ENCODE peak calls at places on chromosomes 2 and 18, in eight cellular contexts. S, N, I, E, Z, G, X and K are unnamed samples.
A peak's percentile ranks its signal among the peaks of the same experiment; 100 is the strongest.

GRCh38 chr2:39608690-39609457 is 56.8 kb upstream of the TMEM178A start:
- DNase-seq in S (no peak), N (no peak), I (no peak), E (no peak), Z (no peak), G (no peak), X (no peak), K (no peak)

GRCh38 chr2:132421198-132421780 is 4.7 kb downstream of the GPR39 start:
- DNase-seq in S (no peak), N (no peak), I (no peak), E (no peak), Z (no peak), G (no peak), X (no peak), K (no peak)

GRCh38 chr2:94982661-94983060 is 42.8 kb upstream of the MAL start:
- DNase-seq in S (no peak), N (no peak), I (no peak), E (no peak), Z (no peak), G (no peak), X (peak; percentile 74), K (no peak)

GRCh38 chr2:28390857-28391563 is 1.6 kb upstream of the FOSL2 start:
- DNase-seq in S (no peak), N (no peak), I (peak; percentile 88), E (peak; percentile 79), Z (peak; percentile 81), G (peak; percentile 96), X (no peak), K (no peak)

GRCh38 chr2:11750422-11750821 is 4.0 kb downstream of the LPIN1 start:
- DNase-seq in S (no peak), N (no peak), I (no peak), E (no peak), Z (no peak), G (no peak), X (no peak), K (no peak)

GRCh38 chr2:59196511-59196910 is 955.4 kb upstream of the FANCL start:
- DNase-seq in S (no peak), N (no peak), I (no peak), E (no peak), Z (no peak), G (no peak), X (no peak), K (no peak)

GRCh38 chr2:122705751-122706150 is 950.3 kb downstream of the TSN start:
- DNase-seq in S (no peak), N (no peak), I (no peak), E (no peak), Z (no peak), G (no peak), X (no peak), K (no peak)

GRCh38 chr18:54828290-54828871 is at the start of gene RAB27B:
- DNase-seq in S (no peak), N (peak; percentile 25), I (peak; percentile 88), E (peak; percentile 91), Z (peak; percentile 88), G (peak; percentile 72), X (peak; percentile 92), K (no peak)

GRCh38 chr2:209610631-209611030 is 161.0 kb upstream of the UNC80 start:
- DNase-seq in S (no peak), N (no peak), I (no peak), E (no peak), Z (no peak), G (no peak), X (no peak), K (no peak)

GRCh38 chr2:41926614-41927580 is 120.9 kb upstream of the PKDCC start:
- DNase-seq in S (no peak), N (no peak), I (peak; percentile 37), E (peak; percentile 54), Z (no peak), G (peak; percentile 95), X (no peak), K (no peak)

GRCh38 chr2:242060212-242060835 is 190.8 kb downstream of the RTP5 start:
- DNase-seq in S (no peak), N (no peak), I (no peak), E (no peak), Z (no peak), G (peak; percentile 22), X (peak; percentile 32), K (no peak)

DNA sequence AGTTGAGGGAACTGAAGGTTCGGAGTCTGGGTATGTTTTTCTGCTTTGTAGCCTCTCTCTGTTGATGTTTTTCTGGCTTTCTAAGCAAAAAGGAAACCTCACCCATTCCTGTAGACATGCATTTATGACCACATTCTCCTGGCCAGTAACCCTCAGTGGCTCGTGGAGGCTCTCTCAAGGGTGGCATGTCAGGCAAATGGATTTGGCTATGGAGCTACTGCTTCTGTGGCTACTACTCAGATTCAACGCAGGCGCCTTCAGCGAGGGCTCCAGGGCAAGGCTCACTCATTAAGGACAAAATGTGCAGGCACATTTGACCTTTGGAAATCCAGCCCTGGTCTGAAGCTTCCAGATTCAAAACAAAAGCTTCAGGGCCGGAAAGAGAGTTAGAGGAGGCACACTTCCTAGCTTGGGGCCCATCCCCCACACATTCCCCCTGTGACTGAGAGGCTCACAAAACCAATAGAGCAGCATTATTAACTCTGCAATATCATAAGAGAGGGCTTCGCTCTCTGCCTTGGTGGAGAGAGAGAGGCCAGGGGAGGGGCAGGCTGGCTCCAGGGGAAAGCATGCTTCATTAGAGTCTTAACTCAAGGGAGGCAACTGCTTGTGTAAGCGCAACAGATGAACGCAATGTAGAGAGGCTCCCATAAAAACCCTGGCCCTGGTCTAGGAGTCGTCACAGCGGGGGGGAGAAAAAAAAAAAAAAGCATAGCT is 22.1 kb downstream of the KLF7 start:
- DNase-seq in S (no peak), N (no peak), I (peak; percentile 61), E (no peak), Z (peak; percentile 39), G (peak; percentile 90), X (peak; percentile 95), K (no peak)
- TF ChIP-seq POLR2A in S (peak; percentile 23), N (no peak), I (peak; percentile 39), E (no peak), Z (no peak), G (peak; percentile 8), X (no peak), K (no peak)

DNA sequence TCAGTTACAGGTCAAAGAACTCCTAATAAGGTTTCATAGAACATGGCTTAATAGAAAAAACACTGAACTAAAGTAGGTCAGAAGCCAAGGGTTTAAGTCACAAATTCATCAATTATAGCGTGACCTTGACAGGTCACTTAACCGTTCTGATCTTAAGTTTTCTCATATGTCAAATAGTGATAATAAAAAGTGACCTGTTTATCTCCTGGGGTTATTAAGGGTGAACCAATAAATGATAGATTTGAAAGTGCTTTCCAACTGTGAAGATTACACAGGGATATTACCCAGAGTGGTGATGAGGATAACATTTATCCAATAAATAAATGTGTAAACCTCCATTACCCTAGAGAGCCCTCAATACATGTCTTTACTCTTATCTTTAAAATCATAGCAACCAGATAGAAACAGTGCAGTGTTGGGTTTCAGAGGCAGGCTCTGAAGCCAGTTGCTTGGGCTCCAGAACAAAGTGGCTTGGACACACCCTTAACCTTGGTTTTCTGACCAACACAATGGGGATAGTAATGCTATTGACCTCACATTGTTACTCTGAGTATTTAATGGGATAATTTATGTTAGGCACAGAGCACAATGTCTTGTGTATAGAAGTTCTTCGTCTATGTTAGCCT is 48.6 kb downstream of the KLHL14 start:
- DNase-seq in S (no peak), N (no peak), I (no peak), E (no peak), Z (no peak), G (no peak), X (no peak), K (no peak)
- TF ChIP-seq POLR2AphosphoS5 in S (no peak), N (no peak), I (no peak), E (no peak), Z (no peak), G (no peak), X (no peak), K (no peak)

GRCh38 chr18:38456253-38456652 is 890.7 kb upstream of the CELF4 start:
- DNase-seq in S (no peak), N (no peak), I (no peak), E (no peak), Z (no peak), G (no peak), X (no peak), K (no peak)

GRCh38 chr18:38459086-38459485 is 893.5 kb upstream of the CELF4 start:
- DNase-seq in S (no peak), N (no peak), I (no peak), E (no peak), Z (no peak), G (no peak), X (no peak), K (no peak)

GRCh38 chr18:38458673-38459072 is 893.1 kb upstream of the CELF4 start:
- DNase-seq in S (no peak), N (no peak), I (no peak), E (no peak), Z (no peak), G (no peak), X (no peak), K (no peak)

GRCh38 chr18:38460657-38461056 is 895.1 kb upstream of the CELF4 start:
- DNase-seq in S (no peak), N (no peak), I (no peak), E (no peak), Z (no peak), G (no peak), X (no peak), K (no peak)

DNA sequence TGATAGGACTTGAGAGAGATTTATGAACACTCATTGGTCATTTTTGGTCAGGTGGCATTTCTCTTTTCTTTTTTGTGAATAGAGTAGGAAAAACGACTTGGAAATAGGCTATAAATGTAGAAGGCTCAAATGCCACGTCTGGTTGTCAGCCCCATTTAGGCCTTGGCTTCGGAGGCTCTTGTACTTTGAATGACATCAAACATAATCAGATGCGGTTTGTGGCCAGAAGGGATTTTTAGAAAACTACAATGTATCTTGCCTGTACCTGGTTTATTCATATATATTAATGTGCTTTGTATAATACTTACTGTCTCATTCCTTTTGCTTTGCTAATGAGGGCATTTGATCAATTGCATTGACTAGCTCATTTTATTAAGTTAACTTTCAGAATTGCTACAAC is 894.0 kb upstream of the CELF4 start:
- DNase-seq in S (no peak), N (no peak), I (no peak), E (no peak), Z (no peak), G (no peak), X (no peak), K (no peak)
- TF ChIP-seq POLR2A in S (no peak), N (no peak), I (no peak), E (no peak), Z (no peak), G (no peak), X (no peak), K (no peak)

GRCh38 chr2:46355756-46356155 is 58.5 kb downstream of the EPAS1 start:
- DNase-seq in S (no peak), N (no peak), I (no peak), E (no peak), Z (no peak), G (no peak), X (no peak), K (no peak)

GRCh38 chr2:46351388-46352141 is 54.4 kb downstream of the EPAS1 start:
- DNase-seq in S (no peak), N (no peak), I (peak; percentile 54), E (no peak), Z (peak; percentile 49), G (no peak), X (no peak), K (no peak)

GRCh38 chr2:46353509-46353908 is 56.3 kb downstream of the EPAS1 start:
- DNase-seq in S (no peak), N (no peak), I (no peak), E (no peak), Z (no peak), G (no peak), X (no peak), K (no peak)

GRCh38 chr2:46350030-46350699 is 53.0 kb downstream of the EPAS1 start:
- DNase-seq in S (no peak), N (no peak), I (no peak), E (no peak), Z (no peak), G (no peak), X (no peak), K (no peak)

GRCh38 chr2:46352621-46353020 is 55.4 kb downstream of the EPAS1 start:
- DNase-seq in S (no peak), N (no peak), I (no peak), E (no peak), Z (no peak), G (no peak), X (no peak), K (no peak)
- TF ChIP-seq POLR2AphosphoS5 in S (no peak), N (no peak), I (no peak), E (no peak), Z (no peak), G (no peak), X (peak; percentile 53), K (no peak)